ENCODE peak calls at places on chromosomes 2 and 18, in ten cellular contexts. R is MCF 10A; J is ELF-1; G is activated naive CD4-positive, alpha-beta T cell treated with anti-CD3 and anti-CD28 coated beads for 36 hours; Q is posterior cingulate gyrus; M is kidney epithelial cell; L is midbrain; U is stimulated activated CD4-positive, alpha-beta T cell treated with anti-CD3 and anti-CD28 coated beads, Interleukin-15, amount 100 ng/mL, for 1 hour; T is SHP77 treated with DMSO at 0.1 percent for 48 hours; A is dermis microvascular lymphatic vessel endothelial cell. D is an unnamed sample.

GRCh38 chr18:58314284-58314683 is 270.3 kb downstream of the NEDD4L start:
- DNase-seq in R (peak), J (no peak), G (no peak), Q (no peak), M (peak), L (no peak), U (no peak), T (no peak), A (peak), D (peak)

GRCh38 chr18:13179566-13180113 is 38.9 kb upstream of the LDLRAD4 start:
- DNase-seq in R (no peak), J (no peak), G (no peak), Q (no peak), M (no peak), L (no peak), U (no peak), T (no peak), A (no peak), D (no peak)

GRCh38 chr18:61894751-61895524 is 2.1 kb upstream of the RNF152 start:
- DNase-seq in R (no peak), J (no peak), G (no peak), Q (no peak), M (no peak), L (no peak), U (no peak), T (no peak), A (no peak), D (peak)

GRCh38 chr18:35408843-35409261 is 31.7 kb upstream of the ZNF396 start:
- DNase-seq in R (no peak), J (no peak), G (no peak), Q (no peak), M (no peak), L (no peak), U (no peak), T (no peak), A (no peak), D (no peak)

GRCh38 chr2:7097353-7097895 is 180.2 kb downstream of the RNF144A start:
- DNase-seq in R (peak), J (peak), G (peak), Q (peak), M (no peak), L (peak), U (peak), T (peak), A (peak), D (peak)

GRCh38 chr2:108182489-108182888 is 57.3 kb upstream of the SULT1C3 start:
- DNase-seq in R (peak), J (peak), G (peak), Q (no peak), M (no peak), L (no peak), U (no peak), T (peak), A (no peak), D (no peak)

GRCh38 chr18:75475228-75475627 is 47.7 kb upstream of the SMIM21 start:
- DNase-seq in R (peak), J (no peak), G (no peak), Q (no peak), M (no peak), L (no peak), U (no peak), T (no peak), A (no peak), D (no peak)

GRCh38 chr2:217980036-217980435 is 22.8 kb downstream of the TNS1 start:
- DNase-seq in R (no peak), J (no peak), G (no peak), Q (no peak), M (no peak), L (no peak), U (no peak), T (no peak), A (no peak), D (peak)

GRCh38 chr2:131036269-131036668 is 57.0 kb downstream of the FAM168B start:
- DNase-seq in R (no peak), J (no peak), G (no peak), Q (no peak), M (no peak), L (no peak), U (no peak), T (no peak), A (no peak), D (no peak)

GRCh38 chr2:42967959-42968674 is 175.7 kb upstream of the HAAO start:
- DNase-seq in R (no peak), J (no peak), G (no peak), Q (no peak), M (no peak), L (no peak), U (no peak), T (no peak), A (no peak), D (peak)

GRCh38 chr2:227462463-227462951 is 9.4 kb upstream of the AGFG1 start:
- DNase-seq in R (no peak), J (peak), G (peak), Q (no peak), M (no peak), L (no peak), U (no peak), T (no peak), A (no peak), D (no peak)

GRCh38 chr2:22912398-22912797 is 472.6 kb upstream of the KLHL29 start:
- DNase-seq in R (no peak), J (no peak), G (no peak), Q (no peak), M (no peak), L (no peak), U (no peak), T (peak), A (no peak), D (no peak)

GRCh38 chr2:40416486-40416885 is 35.4 kb downstream of the SLC8A1 start:
- DNase-seq in R (no peak), J (no peak), G (no peak), Q (no peak), M (no peak), L (no peak), U (no peak), T (no peak), A (no peak), D (no peak)

GRCh38 chr18:61308795-61309393 is 24.3 kb upstream of the CDH20 start:
- DNase-seq in R (no peak), J (no peak), G (no peak), Q (peak), M (no peak), L (peak), U (no peak), T (no peak), A (no peak), D (no peak)

GRCh38 chr2:16763493-16763899 is 97.9 kb upstream of the CYRIA start:
- DNase-seq in R (peak), J (peak), G (no peak), Q (no peak), M (no peak), L (no peak), U (no peak), T (no peak), A (no peak), D (no peak)

GRCh38 chr2:225797394-225797793 is 397.9 kb downstream of the NYAP2 start:
- DNase-seq in R (no peak), J (no peak), G (no peak), Q (no peak), M (no peak), L (no peak), U (no peak), T (no peak), A (no peak), D (no peak)

GRCh38 chr2:44102790-44103642 is 65.7 kb upstream of the PPM1B start:
- DNase-seq in R (no peak), J (no peak), G (no peak), Q (no peak), M (no peak), L (no peak), U (no peak), T (no peak), A (no peak), D (peak)

GRCh38 chr2:226364217-226364616 is 435.4 kb downstream of the IRS1 start:
- DNase-seq in R (no peak), J (no peak), G (no peak), Q (no peak), M (no peak), L (no peak), U (no peak), T (no peak), A (no peak), D (no peak)